ENCODE peak calls at places on chromosomes 12 and 14, in six cellular contexts. F is iPS DF 6.9, S is AG09309, E is adipocyte, Y is transverse colon, N is fibroblast of pulmonary artery. G is an unnamed sample.

GRCh38 chr12:52708010-52708409 is 4.7 kb upstream of the KRT77 start:
- DNase-seq in N (no peak), Y (no peak), E (no peak), S (no peak), F (no peak), G (no peak)

GRCh38 chr14:71244341-71244740 is 337.1 kb downstream of the PCNX1 start:
- DNase-seq in N (peak), Y (no peak), F (no peak), S (no peak), E (peak), G (no peak)

GRCh38 chr12:23126794-23127193 is 501.8 kb downstream of the ETNK1 start:
- DNase-seq in Y (no peak), N (no peak), F (no peak), E (no peak), S (no peak), G (no peak)

GRCh38 chr14:69716483-69717187 is 50.3 kb upstream of the SRSF5 start:
- DNase-seq in N (peak), F (no peak), E (peak), S (peak), Y (peak), G (no peak)

GRCh38 chr14:20195911-20196310 is 5.2 kb downstream of the OR11G2 start:
- DNase-seq in F (no peak), S (no peak), E (peak), Y (no peak), N (no peak), G (no peak)

GRCh38 chr12:599756-600155 is 63.5 kb downstream of the NINJ2 start:
- DNase-seq in N (no peak), S (no peak), Y (no peak), E (no peak), F (no peak), G (no peak)

GRCh38 chr14:85934123-85934885 is 404.4 kb downstream of the FLRT2 start:
- DNase-seq in S (no peak), Y (peak), E (peak), F (no peak), N (no peak), G (peak)

GRCh38 chr14:73739899-73740685 is 25.9 kb upstream of the PNMA1 start:
- DNase-seq in S (no peak), E (no peak), N (no peak), Y (no peak), F (no peak), G (peak)

GRCh38 chr12:49364989-49365388 is 2.3 kb upstream of the SPATS2 start:
- DNase-seq in E (peak), F (no peak), N (peak), Y (no peak), S (no peak), G (no peak)

GRCh38 chr12:113808095-113808951 is 157.8 kb downstream of the RBM19 start:
- DNase-seq in S (no peak), F (no peak), Y (no peak), E (no peak), N (no peak), G (no peak)

GRCh38 chr14:36221097-36221496 is 44.6 kb upstream of the PTCSC3 start:
- DNase-seq in E (no peak), S (no peak), N (no peak), Y (no peak), F (no peak), G (no peak)

GRCh38 chr12:133202493-133203343 is 21.4 kb downstream of the ZNF268 start:
- DNase-seq in E (no peak), F (no peak), N (no peak), S (no peak), Y (no peak), G (no peak)

GRCh38 chr12:16043480-16043879 is 132.3 kb downstream of the DERA start:
- DNase-seq in N (no peak), Y (no peak), F (no peak), S (no peak), E (no peak), G (no peak)

GRCh38 chr14:21525995-21526671 is at the start of gene SALL2:
- DNase-seq in F (peak), N (peak), S (no peak), E (peak), Y (peak), G (peak)

GRCh38 chr12:123897221-123897620 is 75.4 kb downstream of the CCDC92 start:
- DNase-seq in Y (no peak), S (peak), N (peak), F (no peak), E (peak), G (no peak)

GRCh38 chr14:51780741-51781140 is 79.7 kb upstream of the GNG2 start:
- DNase-seq in N (peak), F (no peak), S (no peak), Y (no peak), E (peak), G (no peak)

GRCh38 chr12:119544780-119545625 is 48.6 kb upstream of the TMEM233 start:
- DNase-seq in N (peak), E (peak), F (peak), Y (peak), S (peak), G (no peak)

GRCh38 chr12:124917841-124918621 is 3.6 kb upstream of the UBC start:
- DNase-seq in Y (no peak), S (no peak), E (peak), F (no peak), N (no peak), G (no peak)

DNA sequence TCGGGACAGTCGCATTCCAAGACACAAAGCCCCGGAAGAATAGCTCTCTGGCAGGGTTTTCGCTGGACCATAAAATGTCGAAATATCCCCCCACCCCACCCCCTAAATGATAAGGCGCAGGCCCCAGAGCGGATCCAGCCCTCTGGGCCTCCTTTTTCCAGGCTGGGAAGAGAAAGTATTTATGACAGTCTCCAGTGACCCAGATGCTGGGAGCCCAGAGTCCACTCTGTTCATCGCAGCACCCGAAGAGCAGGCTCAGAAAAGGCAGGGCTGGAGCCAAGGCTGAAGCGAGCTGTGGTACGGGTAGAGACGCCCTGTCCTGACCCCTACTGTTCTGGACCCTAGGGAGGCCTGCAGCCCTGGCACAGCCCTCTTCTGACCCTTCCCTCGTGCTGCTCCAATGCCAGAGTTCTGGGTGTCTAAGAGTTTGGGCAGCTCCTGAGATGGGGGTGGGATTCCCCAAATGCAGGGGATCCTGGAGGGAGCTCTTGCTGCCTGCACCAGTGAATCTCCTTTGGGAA is 2.0 kb upstream of the HOXC8 start:
- DNase-seq in N (no peak), S (no peak), E (no peak), Y (no peak), F (no peak), G (peak)
- H3K4me3 ChIP-seq in N (no peak), S (no peak), E (peak), Y (no peak), F (no peak), G (no peak)

GRCh38 chr12:108690799-108691153 is 40.5 kb downstream of the CORO1C start:
- DNase-seq in E (no peak), S (no peak), F (no peak), N (peak), Y (no peak), G (no peak)

GRCh38 chr12:108693186-108693585 is 38.1 kb downstream of the CORO1C start:
- DNase-seq in E (no peak), F (no peak), Y (no peak), S (no peak), N (no peak), G (no peak)

GRCh38 chr12:108693781-108694180 is 37.5 kb downstream of the CORO1C start:
- DNase-seq in N (no peak), F (no peak), S (no peak), E (no peak), Y (no peak), G (no peak)

GRCh38 chr12:108691154-108691994 is 39.9 kb downstream of the CORO1C start:
- DNase-seq in N (peak), Y (peak), S (peak), E (peak), F (peak), G (peak)

DNA sequence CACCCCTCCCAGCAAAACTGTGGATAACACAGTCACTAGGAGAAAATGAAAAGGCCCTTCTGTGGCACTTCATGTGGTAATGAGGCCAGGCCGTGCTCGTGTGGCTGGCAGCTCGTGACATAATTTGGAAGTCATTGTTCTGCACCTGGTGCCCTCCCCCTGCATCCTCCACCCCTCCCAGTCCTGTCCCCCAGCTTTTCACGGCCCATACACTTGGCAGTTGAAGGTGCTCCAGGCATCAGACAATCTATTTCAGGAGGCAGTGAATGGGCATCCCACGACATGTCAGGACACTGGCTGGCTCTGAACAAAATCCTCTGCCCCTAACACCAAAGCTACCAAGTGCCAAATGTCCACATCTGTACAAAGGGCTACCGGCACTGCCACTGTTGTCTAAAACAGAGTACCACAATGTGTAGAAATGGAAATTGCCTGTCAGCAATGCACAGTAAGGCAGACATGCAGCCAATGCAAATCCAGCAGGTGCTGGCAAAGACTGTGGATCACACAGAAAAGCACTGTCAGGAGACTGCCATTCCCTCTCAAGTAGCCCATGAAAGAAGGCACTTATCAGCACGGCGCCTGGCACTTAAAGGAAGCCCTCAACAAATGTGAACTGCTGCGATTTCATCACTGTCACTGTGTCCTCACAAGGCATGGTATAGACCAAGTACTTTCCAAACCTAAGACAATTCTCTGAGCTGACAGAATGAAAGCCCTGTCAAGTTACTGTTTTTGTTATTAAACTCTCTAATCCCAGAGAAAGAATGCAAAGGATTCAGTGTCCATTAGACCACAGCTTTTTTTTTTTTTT is 39.1 kb downstream of the CORO1C start:
- DNase-seq in F (no peak), N (peak), Y (peak), E (peak), S (no peak), G (peak)
- H3K4me3 ChIP-seq in F (no peak), N (no peak), Y (no peak), E (no peak), S (no peak), G (no peak)

GRCh38 chr12:6613015-6613775 is 6.0 kb upstream of the CHD4 start:
- DNase-seq in Y (peak), S (no peak), F (no peak), E (peak), N (peak), G (peak)
- H3K4me3 ChIP-seq in Y (no peak), S (no peak), F (peak), E (peak), N (no peak), G (no peak)

GRCh38 chr12:118374909-118375308 is 1.4 kb upstream of the SUDS3 start:
- DNase-seq in F (no peak), N (peak), S (peak), Y (no peak), E (peak), G (no peak)
- H3K4me3 ChIP-seq in F (no peak), N (no peak), S (no peak), Y (no peak), E (peak), G (no peak)

GRCh38 chr14:23537351-23538048 is 14.1 kb downstream of the ZFHX2 start:
- DNase-seq in N (no peak), F (no peak), Y (no peak), S (no peak), E (no peak), G (no peak)

GRCh38 chr14:23539209-23539866 is 12.2 kb downstream of the ZFHX2 start:
- DNase-seq in F (no peak), S (no peak), E (peak), N (peak), Y (no peak), G (no peak)

GRCh38 chr14:23536494-23536893 is 15.1 kb downstream of the ZFHX2 start:
- DNase-seq in F (no peak), Y (no peak), E (no peak), S (no peak), N (no peak), G (no peak)

GRCh38 chr14:23538785-23539184 is 12.8 kb downstream of the ZFHX2 start:
- DNase-seq in Y (no peak), S (no peak), N (peak), F (no peak), E (peak), G (no peak)

DNA sequence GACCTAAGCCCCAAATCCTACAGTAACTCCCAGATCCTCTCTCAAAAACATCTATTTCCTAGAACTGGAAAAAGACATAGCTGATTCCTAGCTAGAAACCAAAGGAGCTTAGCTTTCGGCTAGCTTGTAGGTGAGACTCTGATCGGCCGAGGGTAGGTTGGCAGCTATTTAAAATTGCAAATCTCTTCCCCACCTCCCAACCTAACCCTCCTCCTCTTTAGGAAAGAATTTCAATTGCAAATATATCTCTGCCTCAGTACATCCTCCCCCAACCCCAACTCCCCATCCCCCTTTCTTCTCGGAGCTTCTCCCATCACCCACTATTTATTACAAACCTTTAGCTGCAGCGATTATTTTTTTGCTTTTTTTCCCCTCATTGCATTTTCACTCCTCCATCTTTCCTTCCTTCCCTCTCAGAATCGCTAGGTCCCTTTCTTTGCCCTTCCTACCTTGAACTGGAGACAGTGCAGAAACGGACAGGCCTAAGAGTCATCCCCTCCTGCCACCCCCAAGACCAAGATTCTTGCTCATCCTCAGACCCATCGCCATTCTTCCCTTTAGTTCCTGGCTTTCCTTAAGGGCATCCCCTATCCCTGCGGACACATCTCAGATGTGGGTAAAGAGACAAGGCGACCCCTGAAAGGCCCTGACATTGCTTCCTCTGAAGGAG is 13.4 kb downstream of the ZFHX2 start:
- DNase-seq in S (no peak), F (no peak), E (no peak), N (no peak), Y (no peak), G (no peak)
- H3K4me3 ChIP-seq in S (no peak), F (peak), E (no peak), N (no peak), Y (no peak), G (no peak)

GRCh38 chr12:116319851-116320621 is 42.5 kb upstream of the MED13L start:
- DNase-seq in Y (peak), F (no peak), S (peak), N (peak), E (peak), G (peak)
- H3K4me3 ChIP-seq in Y (no peak), F (no peak), S (peak), N (no peak), E (peak), G (no peak)

GRCh38 chr12:75480469-75480949 is at the start of gene GLIPR1:
- DNase-seq in Y (peak), F (no peak), S (peak), E (peak), N (peak), G (peak)
- H3K4me3 ChIP-seq in Y (peak), F (no peak), S (peak), E (peak), N (peak), G (no peak)

DNA sequence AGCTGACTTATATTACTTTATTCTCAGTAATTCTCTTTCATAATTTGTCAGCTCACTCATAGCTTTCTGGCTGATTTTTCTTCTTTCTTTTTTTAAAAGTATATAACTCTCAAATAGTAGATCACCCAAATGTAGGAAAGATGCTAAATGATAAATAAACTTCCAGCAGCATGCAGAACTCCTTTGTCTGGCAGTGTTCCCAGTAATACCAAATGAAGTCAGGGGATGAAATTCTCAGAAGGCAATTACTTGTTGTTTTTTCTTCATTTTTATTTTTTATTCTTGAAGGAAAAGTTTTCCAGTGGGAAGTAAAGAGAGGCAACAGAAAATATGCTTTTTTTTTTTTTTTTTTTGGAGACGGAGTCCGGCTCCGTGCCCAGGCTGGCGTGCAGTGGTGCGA is 133.2 kb upstream of the SLCO1C1 start:
- DNase-seq in Y (no peak), S (no peak), F (no peak), N (peak), E (peak), G (no peak)
- H3K4me3 ChIP-seq in Y (no peak), S (no peak), F (no peak), N (no peak), E (peak), G (no peak)

G was measured in mucosa of descending colon.